ENCODE peak calls at places on chromosome 13, in eight cellular contexts. X is CD4-positive, alpha-beta memory T cell; P is HCT116; D is colonic mucosa; I is endodermal cell; Z is left lung; C is small intestine; M is heart right ventricle. G is an unnamed sample. For H3K9me3, the result is how much of the 10 kb centered on the place peaks cover.

GRCh38 chr13:101354895-101355294 is 61.4 kb downstream of the NALCN start:
- DNase-seq in D (no peak), P (no peak), C (no peak), Z (no peak), X (no peak), I (no peak), M (no peak), G (no peak)

GRCh38 chr13:44853641-44854040 is 135.6 kb downstream of the NUFIP1 start:
- DNase-seq in M (no peak), P (no peak), Z (no peak), D (peak), X (no peak), I (no peak), C (peak), G (no peak)

GRCh38 chr13:89310943-89311342 is 1639.8 kb downstream of the SLITRK5 start:
- DNase-seq in X (no peak), M (no peak), D (no peak), I (no peak), Z (no peak), C (no peak), P (no peak), G (no peak)

GRCh38 chr13:94305463-94305862 is 174.0 kb downstream of the DCT start:
- DNase-seq in I (no peak), X (no peak), C (no peak), M (peak), Z (no peak), P (no peak), D (no peak), G (no peak)

GRCh38 chr13:37715606-37716015 is 117.0 kb upstream of the POSTN start:
- DNase-seq in I (no peak), M (no peak), X (no peak), Z (no peak), D (no peak), P (no peak), C (no peak), G (no peak)

GRCh38 chr13:59982631-59983382 is 180.9 kb downstream of the DIAPH3 start:
- DNase-seq in X (no peak), D (no peak), I (no peak), C (no peak), P (no peak), Z (no peak), M (no peak), G (no peak)

GRCh38 chr13:80946008-80946802 is 605.3 kb upstream of the SPRY2 start:
- DNase-seq in Z (no peak), P (no peak), D (no peak), I (no peak), C (no peak), X (no peak), M (no peak), G (no peak)

GRCh38 chr13:48504606-48505369 is 28.1 kb downstream of the RCBTB2 start:
- DNase-seq in P (no peak), D (no peak), I (peak), X (no peak), Z (no peak), M (no peak), C (no peak), G (peak)

GRCh38 chr13:109790951-109791605 is 4.7 kb upstream of the IRS2 start:
- DNase-seq in I (peak), P (no peak), M (peak), Z (no peak), C (peak), D (peak), X (peak), G (peak)

GRCh38 chr13:109698779-109699178 is 87.6 kb downstream of the IRS2 start:
- DNase-seq in Z (no peak), X (no peak), M (no peak), D (no peak), C (no peak), I (no peak), P (no peak), G (no peak)

GRCh38 chr13:27170521-27171243 is 929 bp downstream of the USP12 start:
- DNase-seq in M (peak), P (peak), D (peak), Z (peak), X (peak), C (peak), I (peak), G (peak)

GRCh38 chr13:27783111-27783510 is 9.2 kb upstream of the GSX1 start:
- DNase-seq in I (peak), Z (no peak), D (no peak), P (no peak), C (peak), X (no peak), M (no peak), G (no peak)

GRCh38 chr13:113350065-113350937 is 13.6 kb downstream of the GRTP1 start:
- DNase-seq in I (peak), D (no peak), P (no peak), M (no peak), Z (no peak), C (no peak), X (no peak), G (no peak)

GRCh38 chr13:103282571-103283450 is 216.6 kb upstream of the SLC10A2 start:
- DNase-seq in X (no peak), I (peak), M (no peak), Z (no peak), D (no peak), P (no peak), C (peak), G (no peak)

GRCh38 chr13:110953416-110953815 is 38.5 kb upstream of the ANKRD10 start:
- DNase-seq in M (no peak), X (no peak), Z (no peak), I (no peak), D (no peak), C (no peak), P (no peak), G (no peak)

GRCh38 chr13:97411894-97412460 is 22.0 kb upstream of the RAP2A start:
- DNase-seq in I (no peak), X (no peak), C (no peak), D (no peak), Z (no peak), P (no peak), M (no peak), G (no peak)

GRCh38 chr13:79767126-79767525 is 286.2 kb downstream of the NDFIP2 start:
- DNase-seq in Z (no peak), P (no peak), M (no peak), X (no peak), C (no peak), D (no peak), I (no peak), G (no peak)

GRCh38 chr13:108700421-108701170 is 71.2 kb downstream of the MYO16 start:
- DNase-seq in X (no peak), Z (no peak), I (no peak), D (no peak), C (no peak), M (no peak), P (no peak), G (no peak)

GRCh38 chr13:37968555-37968954 is 99.0 kb upstream of the TRPC4 start:
- DNase-seq in I (no peak), X (no peak), C (no peak), Z (no peak), P (no peak), D (no peak), M (no peak), G (no peak)

GRCh38 chr13:44015808-44016207 is 136.1 kb downstream of the LACC1 start:
- DNase-seq in Z (no peak), X (no peak), I (no peak), C (peak), D (no peak), P (no peak), M (no peak), G (no peak)

GRCh38 chr13:105202384-105202783 is 1333.1 kb downstream of the EFNB2 start:
- DNase-seq in D (no peak), M (no peak), X (no peak), I (no peak), Z (no peak), C (peak), P (peak), G (no peak)

GRCh38 chr13:52847682-52848432 is 583 bp downstream of the PCDH8 start:
- DNase-seq in D (no peak), P (no peak), Z (peak), C (no peak), M (no peak), X (no peak), I (peak), G (no peak)

GRCh38 chr13:101795460-101795859 is 343.0 kb downstream of the ITGBL1 start:
- DNase-seq in P (no peak), C (no peak), M (no peak), D (no peak), I (no peak), Z (no peak), X (no peak), G (no peak)

GRCh38 chr13:102620512-102620911 is 23.7 kb downstream of the TPP2 start:
- DNase-seq in D (no peak), C (no peak), I (no peak), P (no peak), M (no peak), X (no peak), Z (no peak), G (no peak)

GRCh38 chr13:26377038-26377437 is 123.1 kb downstream of the CDK8 start:
- DNase-seq in Z (no peak), X (no peak), M (no peak), P (peak), C (peak), I (peak), D (no peak), G (no peak)

GRCh38 chr13:20350380-20350763 is 118.3 kb upstream of the GJB6 start:
- DNase-seq in M (no peak), X (no peak), C (no peak), D (no peak), I (peak), P (no peak), Z (no peak), G (no peak)

GRCh38 chr13:95050800-95051620 is 250.2 kb downstream of the ABCC4 start:
- DNase-seq in M (no peak), Z (no peak), X (no peak), P (no peak), I (no peak), D (no peak), C (no peak), G (no peak)

GRCh38 chr13:31945202-31945978 is 86.2 kb upstream of the FRY start:
- DNase-seq in X (no peak), C (peak), M (peak), D (peak), Z (peak), P (no peak), I (peak), G (no peak)

GRCh38 chr13:44404261-44405139 is 30.9 kb downstream of the SERP2 start:
- DNase-seq in M (no peak), P (no peak), C (peak), Z (no peak), I (peak), D (peak), X (no peak), G (no peak)

GRCh38 chr13:94886191-94886590 is 173.8 kb upstream of the SOX21 start:
- DNase-seq in M (no peak), D (no peak), Z (no peak), P (no peak), X (no peak), I (no peak), C (no peak), G (no peak)

GRCh38 chr13:78398743-78399410 is 204.5 kb downstream of the POU4F1 start:
- DNase-seq in D (no peak), Z (no peak), I (no peak), M (no peak), P (no peak), X (no peak), C (no peak), G (no peak)

GRCh38 chr13:30805132-30805537 is 69.8 kb downstream of the ALOX5AP start:
- DNase-seq in X (no peak), P (no peak), D (no peak), Z (no peak), C (peak), M (no peak), I (no peak), G (no peak)

GRCh38 chr13:85632526-85633215 is 166.5 kb downstream of the SLITRK6 start:
- DNase-seq in M (no peak), C (no peak), Z (no peak), X (no peak), D (no peak), P (no peak), I (no peak), G (no peak)

GRCh38 chr13:90968510-90968909 is 379.0 kb upstream of the MIR17HG start:
- DNase-seq in Z (no peak), D (no peak), X (no peak), M (no peak), C (peak), P (peak), I (peak), G (no peak)

GRCh38 chr13:99856021-99856420 is 115.5 kb downstream of the ZIC5 start:
- DNase-seq in D (no peak), C (no peak), I (no peak), M (no peak), P (no peak), X (no peak), Z (no peak), G (no peak)

DNA sequence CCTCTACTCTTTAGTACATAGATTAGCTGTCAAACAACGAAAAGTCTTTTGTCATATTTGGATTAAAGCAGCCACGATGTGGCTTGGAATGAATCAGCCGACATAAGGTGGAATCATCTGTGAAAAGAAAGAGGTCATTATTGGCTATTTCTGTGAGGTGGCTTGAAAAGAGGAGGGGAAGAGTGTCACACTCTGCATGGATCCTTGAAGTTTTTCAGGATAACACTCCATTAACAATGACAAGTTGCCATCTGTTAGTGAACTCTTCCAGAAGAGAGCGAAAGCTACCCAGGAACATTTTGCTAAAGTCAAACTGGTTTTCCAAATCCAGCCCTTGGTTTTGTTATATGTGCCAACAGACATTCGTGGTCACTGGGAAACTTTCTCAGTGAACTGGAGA is 1604.8 kb downstream of the OLFM4 start:
- DNase-seq in D (no peak), X (no peak), C (no peak), P (no peak), Z (no peak), I (no peak), M (no peak), G (no peak)
- H3K9me3 ChIP-seq in D (under half), X (under half), C (under half), P (under half), Z (under half), I (under half), M (under half), G (under half)

DNA sequence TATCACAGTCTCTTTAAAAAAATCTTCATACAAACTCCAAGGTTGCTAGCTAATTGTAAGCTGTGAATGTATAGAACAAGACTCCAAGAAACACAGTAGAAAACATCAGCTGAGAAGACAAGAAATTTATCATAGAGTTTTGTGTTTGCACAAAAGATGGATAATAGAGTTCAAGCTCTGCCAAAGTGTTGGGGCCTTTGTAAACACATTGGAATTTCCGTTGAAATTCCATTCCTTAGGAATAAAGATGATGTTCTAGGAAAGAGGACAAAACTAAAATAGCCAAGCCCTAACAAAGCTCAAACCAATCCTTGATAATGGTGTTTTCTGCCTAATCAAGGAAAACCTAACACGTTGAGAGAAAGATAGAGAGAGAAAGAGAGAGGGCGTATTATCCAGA is 20.6 kb downstream of the LRRC63 start:
- DNase-seq in P (no peak), I (no peak), C (no peak), M (no peak), Z (no peak), D (no peak), X (no peak), G (no peak)
- H3K9me3 ChIP-seq in P (under half), I (under half), C (under half), M (under half), Z (under half), D (under half), X (under half), G (under half)

GRCh38 chr13:54185785-54186184 is 1157.2 kb downstream of the OLFM4 start:
- DNase-seq in C (no peak), I (peak), P (no peak), X (no peak), Z (no peak), D (no peak), M (no peak), G (no peak)

GRCh38 chr13:54185101-54185500 is 1156.5 kb downstream of the OLFM4 start:
- DNase-seq in X (no peak), I (no peak), P (no peak), Z (no peak), C (no peak), M (no peak), D (no peak), G (no peak)

GRCh38 chr13:54183728-54184127 is 1155.1 kb downstream of the OLFM4 start:
- DNase-seq in X (no peak), D (no peak), M (no peak), I (no peak), C (no peak), Z (no peak), P (no peak), G (no peak)

GRCh38 chr13:54183166-54183565 is 1154.6 kb downstream of the OLFM4 start:
- DNase-seq in X (no peak), I (no peak), M (no peak), D (no peak), P (no peak), Z (no peak), C (no peak), G (no peak)

GRCh38 chr13:54184576-54184975 is 1156.0 kb downstream of the OLFM4 start:
- DNase-seq in M (no peak), X (no peak), C (no peak), Z (no peak), D (no peak), I (no peak), P (no peak), G (no peak)
- H3K9me3 ChIP-seq in M (under half), X (under half), C (under half), Z (under half), D (under half), I (under half), P (under half), G (under half)

DNA sequence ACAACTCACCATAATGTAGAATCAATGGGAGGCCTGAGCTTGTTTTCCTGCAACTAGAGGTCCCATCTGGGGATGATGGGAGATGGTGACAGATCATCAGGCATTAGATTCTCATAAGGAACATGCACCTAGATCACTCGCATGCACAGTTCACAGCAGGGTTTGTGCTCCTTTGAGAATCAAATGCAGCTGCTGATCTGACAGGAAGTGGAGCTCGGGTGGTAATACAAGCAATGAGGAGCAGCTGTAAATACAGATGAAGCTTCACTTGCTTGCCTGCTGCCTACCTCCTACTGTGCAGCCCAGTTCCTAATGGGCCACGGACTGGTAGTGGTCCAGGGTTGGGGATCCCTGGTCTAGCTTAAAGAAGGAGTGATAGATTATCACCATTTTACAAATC is 33.0 kb downstream of the KPNA3 start:
- DNase-seq in P (no peak), X (peak), D (no peak), Z (no peak), I (no peak), C (no peak), M (no peak), G (no peak)
- H3K9me3 ChIP-seq in P (under half), X (under half), D (under half), Z (under half), I (under half), C (under half), M (under half), G (under half)

GRCh38 chr13:29607465-29607864 is 12.0 kb upstream of the SLC7A1 start:
- DNase-seq in D (no peak), C (no peak), X (no peak), Z (no peak), I (no peak), P (no peak), M (no peak), G (no peak)
- H3K9me3 ChIP-seq in D (under half), C (under half), X (under half), Z (under half), I (under half), P (under half), M (under half), G (under half)

GRCh38 chr13:112056739-112057433 is 10.1 kb upstream of the SOX1 start:
- DNase-seq in I (peak), X (no peak), M (no peak), C (no peak), D (no peak), Z (no peak), P (no peak), G (no peak)
- H3K9me3 ChIP-seq in I (under half), X (under half), M (under half), C (under half), D (under half), Z (under half), P (under half), G (under half)

GRCh38 chr13:56338421-56338820 is 802.3 kb upstream of the PRR20A start:
- DNase-seq in C (no peak), I (peak), D (no peak), Z (no peak), X (no peak), M (no peak), P (no peak), G (no peak)

GRCh38 chr13:56332671-56333070 is 808.0 kb upstream of the PRR20A start:
- DNase-seq in X (no peak), Z (no peak), P (no peak), I (no peak), D (no peak), M (no peak), C (no peak), G (no peak)

DNA sequence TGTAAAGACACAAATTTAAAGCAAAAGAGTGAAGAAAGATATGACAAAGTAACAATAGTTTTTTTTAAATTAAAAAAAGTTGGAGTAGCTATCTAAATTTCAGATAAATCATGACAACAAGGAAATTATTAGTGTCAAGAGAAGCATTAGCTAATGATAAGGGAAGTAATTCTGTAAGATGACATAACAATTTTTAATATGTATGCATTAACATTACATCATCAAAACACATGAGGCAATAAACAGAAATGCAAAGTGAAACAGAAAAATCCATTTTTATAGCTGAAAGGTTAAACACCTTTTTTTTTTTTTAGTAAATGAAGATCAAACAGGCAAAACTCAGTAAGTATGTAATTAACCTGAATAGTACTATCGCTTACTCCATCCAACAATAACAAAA is 804.9 kb upstream of the PRR20A start:
- DNase-seq in C (no peak), P (no peak), I (no peak), X (no peak), M (no peak), D (no peak), Z (no peak), G (no peak)
- H3K9me3 ChIP-seq in C (under half), P (under half), I (under half), X (under half), M (under half), D (under half), Z (under half), G (under half)

DNA sequence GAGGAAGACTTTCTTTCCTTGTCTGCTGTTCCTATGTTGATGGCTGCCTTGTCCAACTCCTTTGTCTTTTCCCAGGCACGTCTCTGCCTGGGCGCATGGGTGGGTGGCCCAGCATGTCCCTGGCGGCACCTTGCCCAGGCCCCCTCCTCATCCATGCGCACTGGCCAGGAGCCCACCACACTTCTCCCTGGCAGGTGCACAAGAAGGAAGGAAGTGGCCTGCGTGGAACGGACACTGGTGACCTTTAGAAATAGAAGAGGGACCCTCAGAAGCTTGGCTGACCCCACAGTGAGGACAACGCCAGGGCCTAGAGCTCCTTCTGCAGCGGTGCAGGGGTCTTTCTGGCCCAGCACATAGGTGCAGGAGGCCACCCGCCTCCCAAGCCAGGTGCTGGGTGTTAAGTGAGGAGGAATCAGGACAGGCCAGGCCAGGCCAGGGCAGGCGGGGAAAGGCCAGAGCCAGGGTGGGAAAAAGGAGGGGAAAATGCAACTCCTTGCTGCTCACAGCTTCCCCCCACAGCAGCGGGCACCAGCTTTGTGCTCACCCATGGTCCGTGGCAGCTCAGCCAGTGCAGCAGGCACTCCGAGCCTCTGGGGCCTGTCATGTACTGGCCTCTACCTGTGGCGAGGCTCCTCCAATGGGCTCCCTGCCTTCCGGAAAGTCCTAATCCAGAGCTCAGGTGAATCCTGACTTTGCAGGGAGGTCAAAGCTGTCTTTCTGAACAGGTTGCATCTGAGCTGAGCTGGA is 104.0 kb downstream of the SOX1 start:
- DNase-seq in I (peak), M (no peak), P (no peak), Z (no peak), C (no peak), D (no peak), X (no peak), G (no peak)
- H3K9me3 ChIP-seq in I (under half), M (under half), P (under half), Z (under half), C (under half), D (under half), X (under half), G (under half)